ENCODE peak calls at places on chromosomes 6 and 20, in four cellular contexts. F is pancreas, D is cardiac muscle cell, X is osteoblast. S is an unnamed sample. For H3K27me3 and H3K9me3, the result is how much of the 10 kb centered on the place peaks cover.

GRCh38 chr6:44053760-44054556 is 73.3 kb downstream of the MRPL14 start:
- DNase-seq in D (peak), F (peak), X (peak), S (no peak)

GRCh38 chr6:130307752-130308361 is 58.0 kb upstream of the TMEM200A start:
- DNase-seq in F (no peak), X (no peak), D (no peak), S (no peak)

GRCh38 chr20:48457261-48458002 is 370.4 kb downstream of the PREX1 start:
- DNase-seq in D (no peak), X (no peak), F (no peak), S (no peak)

GRCh38 chr20:17558941-17559304 is 11.0 kb upstream of the DSTN start:
- DNase-seq in D (no peak), X (no peak), F (no peak), S (no peak)

GRCh38 chr6:108945686-108946158 is 97.5 kb downstream of the ARMC2 start:
- DNase-seq in F (peak), X (peak), D (peak), S (peak)

GRCh38 chr6:140684776-140685550 is 1310.5 kb upstream of the CITED2 start:
- DNase-seq in F (no peak), X (no peak), D (peak), S (no peak)

GRCh38 chr6:29762781-29763214 is 39.6 kb downstream of the HLA-F start:
- DNase-seq in D (no peak), X (peak), F (no peak), S (no peak)

GRCh38 chr6:25359191-25359861 is 80.2 kb downstream of the CARMIL1 start:
- DNase-seq in X (peak), F (no peak), D (peak), S (peak)

GRCh38 chr6:152529364-152529763 is 107.8 kb downstream of the SYNE1 start:
- DNase-seq in D (no peak), F (no peak), X (no peak), S (no peak)

GRCh38 chr20:50189681-50190250 is 864 bp upstream of the CEBPB start:
- DNase-seq in F (peak), D (peak), X (peak), S (peak)

GRCh38 chr6:32198866-32199265 is 6.4 kb upstream of the GPSM3 start:
- DNase-seq in F (no peak), X (peak), D (no peak), S (no peak)

GRCh38 chr20:47727170-47727880 is 58.0 kb downstream of the SULF2 start:
- DNase-seq in F (no peak), X (no peak), D (no peak), S (peak)

GRCh38 chr6:142680308-142680707 is 264.7 kb downstream of the HIVEP2 start:
- DNase-seq in D (peak), F (no peak), X (no peak), S (no peak)

GRCh38 chr6:35062676-35063574 is 78.2 kb downstream of the TCP11 start:
- DNase-seq in F (no peak), X (no peak), D (no peak), S (no peak)

GRCh38 chr6:35065870-35066269 is 75.3 kb downstream of the TCP11 start:
- DNase-seq in F (no peak), X (peak), D (no peak), S (peak)

GRCh38 chr6:35063701-35064507 is 77.2 kb downstream of the TCP11 start:
- DNase-seq in F (no peak), D (peak), X (peak), S (no peak)

GRCh38 chr6:35065441-35065800 is 75.7 kb downstream of the TCP11 start:
- DNase-seq in D (no peak), X (peak), F (no peak), S (no peak)

DNA sequence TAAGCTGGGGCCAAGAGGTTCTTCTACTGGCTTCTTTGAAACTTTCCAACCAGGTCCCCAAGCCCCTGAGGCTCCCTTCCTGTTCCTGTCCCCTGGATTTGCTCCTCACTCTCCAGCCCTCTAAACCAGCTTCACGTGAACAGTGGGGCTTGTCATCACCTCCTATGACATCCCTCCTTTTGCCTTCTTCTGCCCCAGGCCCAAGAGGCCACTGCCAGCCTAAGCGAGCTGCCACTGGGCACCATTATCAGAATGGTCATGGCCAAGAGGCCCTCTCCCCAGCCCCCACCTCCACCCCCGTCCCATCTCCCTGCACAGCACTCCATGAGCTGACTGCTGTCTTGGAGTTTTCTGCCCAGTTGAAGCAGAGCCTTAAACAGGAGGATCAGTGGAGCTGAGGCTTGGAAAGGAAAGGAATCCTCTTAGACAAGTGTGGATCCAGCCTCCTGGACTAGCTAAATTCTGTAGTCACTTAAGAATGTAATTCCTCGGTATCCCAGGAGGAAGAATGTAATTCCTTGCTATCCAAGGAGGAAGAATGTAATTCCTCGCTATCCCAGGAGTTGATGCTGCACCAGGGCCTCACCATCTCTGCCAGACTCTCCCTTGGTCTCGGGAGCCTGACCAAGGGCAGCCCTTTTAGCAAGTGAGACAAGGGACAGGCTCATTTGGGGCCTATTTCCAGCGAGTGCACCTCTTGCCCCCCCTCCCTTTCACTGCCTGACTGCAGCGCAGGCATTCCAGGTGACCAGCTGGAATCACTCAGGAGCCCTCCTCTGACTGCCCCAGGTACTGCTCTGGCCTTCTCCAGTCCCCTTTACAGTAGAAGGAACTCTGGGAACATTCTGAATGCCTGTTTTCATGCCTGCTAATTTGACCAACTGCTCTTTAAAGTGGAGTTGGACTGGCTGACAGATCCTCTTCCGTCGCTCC is 76.4 kb downstream of the TCP11 start:
- DNase-seq in D (no peak), F (no peak), X (peak), S (peak)
- H3K27me3 ChIP-seq in D (under half), F (under half), X (under half), S (under half)

DNA sequence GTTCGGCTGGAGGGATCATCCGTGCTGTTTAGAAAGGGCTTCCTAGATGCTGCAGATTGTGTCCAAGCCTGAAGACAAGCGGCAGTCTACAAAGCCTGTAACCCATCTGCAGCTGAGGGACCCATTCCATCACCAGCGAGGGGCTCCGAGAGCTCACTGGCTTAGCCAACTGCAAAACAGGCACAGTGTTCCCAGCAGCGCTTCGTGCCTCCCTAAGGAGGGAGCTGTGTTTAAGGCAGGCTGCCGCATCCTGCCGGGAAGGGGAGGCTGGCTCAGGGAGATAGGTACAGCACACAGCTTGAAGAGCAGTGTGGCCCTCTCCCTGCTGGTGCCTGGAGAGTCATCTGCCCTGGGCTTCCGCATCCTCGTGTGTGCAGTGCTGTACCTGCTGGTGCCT is 32.4 kb downstream of the DUSP22 start:
- DNase-seq in F (no peak), X (no peak), D (no peak), S (no peak)
- H3K9me3 ChIP-seq in F (under half), X (under half), D (under half), S (under half)

GRCh38 chr20:33009214-33010132 is 2.0 kb downstream of the BPIFB2 start:
- DNase-seq in D (no peak), X (peak), F (no peak), S (peak)

GRCh38 chr20:33012327-33013189 is 5.1 kb downstream of the BPIFB2 start:
- DNase-seq in X (peak), F (no peak), D (no peak), S (no peak)

GRCh38 chr20:33010133-33010504 is 2.6 kb downstream of the BPIFB2 start:
- DNase-seq in F (no peak), D (no peak), X (peak), S (peak)

GRCh38 chr20:33008336-33009213 is 1.1 kb downstream of the BPIFB2 start:
- DNase-seq in F (no peak), D (no peak), X (peak), S (no peak)

GRCh38 chr20:33010674-33011449 is 3.4 kb downstream of the BPIFB2 start:
- DNase-seq in F (no peak), X (peak), D (no peak), S (peak)
- H3K27me3 ChIP-seq in F (under half), X (under half), D (under half), S (under half)

GRCh38 chr6:167733740-167734661 is 92.7 kb upstream of the AFDN start:
- DNase-seq in X (no peak), F (no peak), D (peak), S (peak)
- H3K9me3 ChIP-seq in X (under half), F (under half), D (under half), S (under half)

GRCh38 chr6:149990109-149990671 is 26.4 kb downstream of the ULBP1 start:
- DNase-seq in D (no peak), X (no peak), F (no peak), S (no peak)

GRCh38 chr6:149988550-149989336 is 25.0 kb downstream of the ULBP1 start:
- DNase-seq in F (peak), X (no peak), D (no peak), S (no peak)

GRCh38 chr6:149987602-149988107 is 23.9 kb downstream of the ULBP1 start:
- DNase-seq in F (no peak), D (no peak), X (no peak), S (no peak)

GRCh38 chr6:149991838-149992237 is 28.1 kb downstream of the ULBP1 start:
- DNase-seq in F (no peak), X (no peak), D (no peak), S (no peak)

DNA sequence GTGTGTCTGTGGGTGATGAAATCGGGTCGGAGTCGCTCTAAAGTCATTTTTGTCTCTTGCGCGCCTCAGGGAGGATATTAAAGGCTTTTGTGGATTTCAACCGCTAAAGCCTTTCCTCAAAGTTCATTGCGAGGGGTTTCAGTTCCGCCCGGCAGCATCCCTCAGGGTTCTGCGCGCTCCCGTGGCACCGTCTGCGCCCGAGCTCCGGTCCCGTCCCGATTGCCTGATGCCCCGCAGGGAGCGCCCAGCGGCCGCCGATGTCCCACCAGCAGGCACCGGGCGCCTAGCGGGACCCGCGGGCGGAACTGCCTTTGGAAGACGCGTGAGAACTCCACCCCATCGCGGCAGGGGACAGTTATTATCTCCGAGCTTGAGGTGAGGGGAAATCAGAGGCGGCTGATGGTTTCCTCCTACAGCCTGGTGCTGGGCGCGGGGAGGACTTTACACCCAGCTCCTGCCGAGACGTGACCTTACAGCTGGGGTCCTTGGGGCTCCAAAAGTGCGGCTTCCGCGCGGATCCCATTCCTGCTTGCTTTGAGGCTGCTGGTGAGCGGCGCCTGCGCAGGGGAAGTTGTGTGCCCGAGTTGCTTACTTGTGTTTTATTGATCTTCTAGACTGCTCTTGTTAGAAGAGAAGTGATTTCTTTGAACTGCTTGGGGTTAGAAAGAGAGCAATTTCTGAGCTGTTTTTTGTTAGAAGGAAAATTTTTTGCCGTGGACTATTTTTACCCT is 27.1 kb downstream of the ULBP1 start:
- DNase-seq in F (no peak), X (no peak), D (no peak), S (no peak)
- H3K27me3 ChIP-seq in F (under half), X (half or more), D (half or more), S (under half)

GRCh38 chr20:1041845-1042390 is 39.8 kb upstream of the RSPO4 start:
- DNase-seq in X (no peak), F (no peak), D (no peak), S (no peak)

GRCh38 chr20:1034420-1034799 is 32.3 kb upstream of the RSPO4 start:
- DNase-seq in F (no peak), D (no peak), X (no peak), S (no peak)

GRCh38 chr20:1033751-1034419 is 31.8 kb upstream of the RSPO4 start:
- DNase-seq in D (no peak), X (no peak), F (no peak), S (no peak)

GRCh38 chr20:1037039-1037438 is 34.9 kb upstream of the RSPO4 start:
- DNase-seq in F (no peak), X (no peak), D (no peak), S (no peak)

DNA sequence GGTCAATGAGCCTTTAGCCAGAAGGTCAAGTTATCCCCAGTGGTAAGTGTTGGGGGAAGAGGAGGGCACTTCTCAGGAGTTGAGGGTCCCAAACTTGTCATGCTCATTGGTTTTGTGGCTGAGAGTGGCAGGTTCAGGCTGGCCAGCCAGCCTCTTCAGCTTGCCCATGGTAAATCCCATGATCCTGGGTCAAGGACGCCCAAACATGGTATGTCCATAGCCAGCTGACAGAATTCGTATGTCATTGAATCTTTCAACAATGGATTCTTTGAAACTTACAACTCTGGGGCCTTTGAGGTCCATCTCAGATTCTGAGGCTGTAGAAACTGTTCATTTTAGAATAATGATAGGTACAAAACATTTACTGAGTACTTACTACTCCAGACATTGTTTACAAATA is 36.1 kb upstream of the RSPO4 start:
- DNase-seq in X (no peak), D (no peak), F (no peak), S (no peak)
- H3K9me3 ChIP-seq in X (under half), D (under half), F (under half), S (under half)

GRCh38 chr6:3624268-3625136 is 127.0 kb downstream of the PXDC1 start:
- DNase-seq in F (no peak), X (no peak), D (no peak), S (no peak)
- H3K27me3 ChIP-seq in F (under half), X (under half), D (under half), S (under half)